ENCODE peak calls at places on chromosomes 4 and X, in eight cellular contexts. M is retina, P is AG09309, X is lower lobe of right lung, B is small intestine, Q is Calu3, U is NCI-H1694 treated with DMSO at 0.1 percent for 48 hours, K is Karpas-422. I is an unnamed sample.

GRCh38 chrX:115068896-115069295 is 51.5 kb upstream of the IL13RA2 start:
- DNase-seq in M (no peak), P (no peak), X (no peak), B (no peak), Q (no peak), U (no peak), K (no peak), I (no peak)

GRCh38 chrX:107712231-107713204 is 63.1 kb downstream of the TSC22D3 start:
- DNase-seq in M (no peak), P (no peak), X (no peak), B (no peak), Q (no peak), U (no peak), K (peak; percentile 58), I (peak; percentile 1)

GRCh38 chr4:117331817-117332216 is 246.4 kb upstream of the TRAM1L1 start:
- DNase-seq in M (no peak), P (no peak), X (no peak), B (no peak), Q (no peak), U (no peak), K (no peak), I (peak; percentile 32)

GRCh38 chr4:8410641-8411271 is 29.8 kb downstream of the ACOX3 start:
- DNase-seq in M (peak; percentile 84), P (no peak), X (peak; percentile 75), B (peak; percentile 52), Q (peak; percentile 55), U (peak; percentile 37), K (no peak), I (peak; percentile 72)

GRCh38 chr4:139574641-139575040 is 18.6 kb upstream of the SETD7 start:
- DNase-seq in M (no peak), P (no peak), X (no peak), B (no peak), Q (no peak), U (no peak), K (no peak), I (no peak)

GRCh38 chr4:6781561-6781960 is 966 bp upstream of the KIAA0232 start:
- DNase-seq in M (peak; percentile 21), P (no peak), X (no peak), B (no peak), Q (no peak), U (no peak), K (no peak), I (no peak)

GRCh38 chr4:135741583-135741982 is 1540.0 kb upstream of the PABPC4L start:
- DNase-seq in M (peak; percentile 44), P (no peak), X (no peak), B (no peak), Q (no peak), U (no peak), K (no peak), I (no peak)

GRCh38 chr4:152460488-152460887 is 75.4 kb downstream of the FBXW7 start:
- DNase-seq in M (no peak), P (peak; percentile 54), X (no peak), B (no peak), Q (peak; percentile 6), U (no peak), K (peak; percentile 54), I (peak; percentile 33)

GRCh38 chr4:109462802-109463201 is 29.2 kb downstream of the SEC24B start:
- DNase-seq in M (no peak), P (no peak), X (no peak), B (peak; percentile 5), Q (no peak), U (no peak), K (no peak), I (no peak)

GRCh38 chrX:106901781-106902219 is 1.3 kb downstream of the RIPPLY1 start:
- DNase-seq in M (no peak), P (no peak), X (no peak), B (peak; percentile 45), Q (no peak), U (no peak), K (no peak), I (no peak)

I was measured in HT1080.